ENCODE peak calls at places on chromosomes 11 and 22, in eight cellular contexts. D is PC-3, C is ovary, J is heart right ventricle, P is stomach, S is GM23248, F is ascending aorta, W is pancreas. M is an unnamed sample.

GRCh38 chr11:60927061-60927592 is 2.9 kb downstream of the TMEM132A start:
- DNase-seq in D (no peak), C (no peak), J (no peak), P (no peak), S (no peak), F (no peak), W (no peak), M (no peak)

GRCh38 chr11:79438631-79439429 is 2.0 kb downstream of the TENM4 start:
- DNase-seq in D (no peak), C (peak), J (peak), P (no peak), S (peak), F (no peak), W (no peak), M (no peak)

GRCh38 chr11:8871283-8871775 is 39.7 kb upstream of the AKIP1 start:
- DNase-seq in D (peak), C (peak), J (peak), P (peak), S (peak), F (no peak), W (peak), M (peak)

GRCh38 chr11:75298191-75298590 is 53.3 kb downstream of the ARRB1 start:
- DNase-seq in D (peak), C (no peak), J (no peak), P (no peak), S (no peak), F (no peak), W (no peak), M (no peak)

GRCh38 chr11:83157755-83158473 is 983 bp downstream of the PCF11 start:
- DNase-seq in D (peak), C (peak), J (peak), P (peak), S (peak), F (no peak), W (peak), M (peak)

GRCh38 chr22:42437488-42438292 is 5.5 kb upstream of the NFAM1 start:
- DNase-seq in D (peak), C (peak), J (peak), P (peak), S (peak), F (no peak), W (peak), M (peak)

GRCh38 chr11:70090989-70091388 is 12.9 kb downstream of the ANO1 start:
- DNase-seq in D (no peak), C (no peak), J (peak), P (no peak), S (peak), F (no peak), W (no peak), M (no peak)

GRCh38 chr11:44034639-44035038 is 13.1 kb upstream of the ACCSL start:
- DNase-seq in D (no peak), C (no peak), J (no peak), P (no peak), S (no peak), F (no peak), W (no peak), M (no peak)

GRCh38 chr11:3126207-3126865 is 38.8 kb downstream of the OSBPL5 start:
- DNase-seq in D (peak), C (peak), J (peak), P (no peak), S (no peak), F (no peak), W (no peak), M (no peak)

GRCh38 chr22:23149743-23150238 is 4.5 kb downstream of the RAB36 start:
- DNase-seq in D (no peak), C (no peak), J (no peak), P (no peak), S (no peak), F (no peak), W (no peak), M (no peak)

GRCh38 chr11:72725731-72726042 is 26.5 kb downstream of the ARAP1 start:
- DNase-seq in D (no peak), C (no peak), J (no peak), P (no peak), S (no peak), F (no peak), W (no peak), M (no peak)
- H3K27ac ChIP-seq in D (no peak), C (no peak), J (no peak), P (peak), S (no peak), F (no peak), W (no peak), M (no peak)

GRCh38 chr11:115409116-115409663 is 95.0 kb downstream of the CADM1 start:
- DNase-seq in D (no peak), C (no peak), J (no peak), P (no peak), S (no peak), F (no peak), W (no peak), M (no peak)
- H3K27ac ChIP-seq in D (no peak), C (no peak), J (no peak), P (peak), S (no peak), F (no peak), W (no peak), M (no peak)

DNA sequence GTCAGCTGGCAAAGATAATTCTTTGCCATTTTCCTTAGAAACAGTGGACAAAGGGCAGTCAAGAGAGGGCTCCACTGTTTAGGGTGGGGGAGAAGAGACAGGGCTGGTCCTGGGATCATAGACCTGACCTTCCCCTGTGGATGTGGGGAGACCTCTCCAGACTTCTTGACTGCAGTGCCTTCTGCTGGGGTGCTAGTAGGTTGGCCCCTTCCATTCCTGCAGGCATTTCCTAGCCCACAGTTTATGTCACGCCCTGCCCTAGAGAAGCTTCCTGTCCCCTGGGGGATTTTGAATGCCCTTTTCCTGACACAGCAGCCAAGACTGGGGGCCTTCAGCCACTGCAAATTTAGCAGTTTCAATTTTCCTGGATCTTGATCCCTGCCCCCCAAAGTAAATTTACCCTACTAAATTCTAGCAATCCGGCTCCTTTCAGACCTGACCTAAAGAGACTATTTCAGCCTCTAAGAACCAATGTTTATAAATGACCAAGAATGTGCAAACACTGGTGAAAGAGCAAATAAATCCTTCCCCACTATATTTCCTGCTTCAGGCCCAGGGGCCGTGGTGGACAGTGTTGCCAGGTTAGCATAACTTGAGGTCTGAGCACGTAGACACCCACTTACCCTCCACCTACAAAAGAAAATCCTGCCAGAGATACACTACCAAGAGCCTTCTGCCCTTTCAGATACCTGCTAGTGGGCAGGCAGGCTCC is 58.4 kb downstream of the PPFIBP2 start:
- DNase-seq in D (peak), C (no peak), J (no peak), P (peak), S (peak), F (no peak), W (no peak), M (peak)
- H3K27ac ChIP-seq in D (no peak), C (no peak), J (no peak), P (peak), S (no peak), F (peak), W (peak), M (peak)

GRCh38 chr11:37533087-37533486 is 935.1 kb upstream of the RAG2 start:
- DNase-seq in D (peak), C (no peak), J (no peak), P (no peak), S (no peak), F (no peak), W (no peak), M (no peak)

GRCh38 chr11:37532271-37532670 is 934.2 kb upstream of the RAG2 start:
- DNase-seq in D (no peak), C (no peak), J (no peak), P (no peak), S (no peak), F (no peak), W (no peak), M (no peak)

DNA sequence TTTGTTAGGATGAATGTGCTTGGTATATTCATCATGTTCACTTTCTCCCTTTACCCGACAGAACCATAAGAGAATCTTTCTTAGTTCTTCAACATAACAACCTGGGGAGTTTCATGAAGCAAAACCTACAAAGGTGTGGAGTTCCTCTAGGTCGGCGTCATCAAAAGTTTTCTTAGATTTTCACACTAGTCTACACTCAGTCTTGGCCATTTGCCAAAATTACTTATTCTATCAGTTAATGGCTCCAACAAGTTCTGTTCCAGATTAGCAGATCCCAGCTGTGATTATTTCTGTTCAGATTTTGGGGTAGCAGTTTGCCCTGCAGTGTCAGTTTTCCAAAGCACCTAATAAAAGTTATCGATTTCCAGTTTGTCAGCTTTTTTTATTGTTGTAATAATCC is 935.8 kb upstream of the RAG2 start:
- DNase-seq in D (no peak), C (no peak), J (no peak), P (no peak), S (no peak), F (no peak), W (no peak), M (no peak)
- H3K27ac ChIP-seq in D (no peak), C (no peak), J (no peak), P (no peak), S (no peak), F (no peak), W (no peak), M (no peak)

DNA sequence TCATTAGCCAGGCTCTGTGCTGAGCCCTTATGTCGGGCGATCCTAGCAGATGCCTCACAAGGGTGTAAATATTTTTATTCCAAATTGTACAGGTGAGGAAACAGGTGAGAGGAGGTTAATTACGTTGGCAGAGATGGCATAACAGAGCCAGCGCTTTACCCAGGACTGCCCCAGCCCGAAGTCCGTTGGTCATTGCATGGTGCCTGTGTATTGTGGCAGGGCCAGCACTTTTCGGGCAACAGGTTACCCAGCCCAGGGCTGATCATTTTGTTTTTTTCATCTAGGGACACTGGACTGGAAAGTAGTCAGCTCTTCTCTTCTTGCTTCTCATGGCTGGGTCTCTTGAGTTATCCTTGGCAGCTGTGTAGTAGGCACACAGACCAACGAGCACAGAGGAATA is 202.2 kb upstream of the NAV2 start:
- DNase-seq in D (no peak), C (no peak), J (no peak), P (no peak), S (no peak), F (no peak), W (no peak), M (no peak)
- H3K27ac ChIP-seq in D (no peak), C (no peak), J (no peak), P (no peak), S (no peak), F (no peak), W (no peak), M (no peak)

GRCh38 chr11:45097721-45098493 is 48.5 kb upstream of the PRDM11 start:
- DNase-seq in D (peak), C (peak), J (peak), P (no peak), S (peak), F (peak), W (peak), M (peak)
- H3K27ac ChIP-seq in D (no peak), C (no peak), J (no peak), P (no peak), S (no peak), F (no peak), W (no peak), M (no peak)

GRCh38 chr11:106461148-106461547 is 383.7 kb downstream of the AASDHPPT start:
- DNase-seq in D (no peak), C (no peak), J (peak), P (no peak), S (no peak), F (no peak), W (no peak), M (no peak)

GRCh38 chr11:106456651-106457050 is 379.2 kb downstream of the AASDHPPT start:
- DNase-seq in D (peak), C (no peak), J (no peak), P (no peak), S (peak), F (no peak), W (no peak), M (no peak)

GRCh38 chr11:106457727-106458126 is 380.3 kb downstream of the AASDHPPT start:
- DNase-seq in D (peak), C (no peak), J (no peak), P (no peak), S (peak), F (no peak), W (no peak), M (no peak)

GRCh38 chr11:106461839-106462545 is 384.5 kb downstream of the AASDHPPT start:
- DNase-seq in D (no peak), C (no peak), J (no peak), P (no peak), S (no peak), F (no peak), W (peak), M (no peak)

DNA sequence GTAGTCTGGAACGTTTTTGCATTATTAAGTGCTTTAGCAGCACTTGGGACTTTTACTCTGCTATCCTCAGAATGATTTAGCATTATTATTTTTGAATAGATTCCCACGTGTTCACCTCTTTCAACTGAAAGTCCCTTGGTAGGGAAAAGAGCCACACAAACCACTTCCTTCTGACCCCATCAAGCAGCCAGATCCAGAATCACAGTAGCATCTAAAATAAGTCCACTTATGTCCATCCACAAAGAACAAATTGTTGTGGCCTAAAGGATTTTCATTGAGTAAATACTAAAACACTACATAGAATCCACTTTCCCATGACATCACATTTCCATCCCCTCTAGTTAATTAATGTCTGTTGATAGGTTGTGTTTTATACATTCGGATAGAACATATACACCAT is 381.7 kb downstream of the AASDHPPT start:
- DNase-seq in D (no peak), C (no peak), J (no peak), P (no peak), S (no peak), F (no peak), W (no peak), M (no peak)
- H3K27ac ChIP-seq in D (peak), C (no peak), J (no peak), P (no peak), S (no peak), F (no peak), W (no peak), M (no peak)

DNA sequence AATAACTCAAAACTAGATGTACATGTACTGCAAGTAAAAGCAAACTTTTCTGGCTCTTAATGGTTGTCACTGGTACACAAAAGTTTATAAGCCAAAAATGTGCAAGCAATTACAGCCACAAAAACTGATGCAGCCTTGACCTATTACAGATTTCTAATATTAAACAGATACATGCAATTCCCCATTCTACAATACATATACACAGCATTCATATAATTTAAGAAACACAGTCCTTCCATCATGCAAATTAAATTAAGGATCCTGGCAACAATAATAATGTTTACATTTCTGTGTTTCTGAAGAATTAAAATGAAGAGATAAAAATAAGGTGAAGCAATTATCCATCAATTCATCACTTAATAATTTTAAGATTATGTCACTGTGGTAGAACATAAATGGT is 18.6 kb downstream of the PICALM start:
- DNase-seq in D (no peak), C (no peak), J (no peak), P (no peak), S (no peak), F (no peak), W (no peak), M (no peak)
- H3K27ac ChIP-seq in D (no peak), C (no peak), J (no peak), P (no peak), S (no peak), F (no peak), W (no peak), M (no peak)